ENCODE peak calls at places on chromosomes 13 and 19, in six cellular contexts. P is IMR-90, X is body of pancreas, Z is thyroid gland, Q is Peyer's patch, T is ovary. U is an unnamed sample.

GRCh38 chr19:47036233-47036651 is 12.2 kb downstream of the TMEM160 start:
- DNase-seq in Q (no peak), T (no peak), P (no peak), Z (peak), X (peak), U (no peak)

GRCh38 chr19:4952945-4953344 is 16.0 kb upstream of the KDM4B start:
- DNase-seq in Z (no peak), X (no peak), P (no peak), T (no peak), Q (no peak), U (no peak)

GRCh38 chr13:75666646-75667351 is 30.7 kb downstream of the LMO7 start:
- DNase-seq in X (no peak), Z (peak), P (peak), Q (no peak), T (no peak), U (no peak)

GRCh38 chr19:34904846-34905527 is 21.7 kb upstream of the ZNF30 start:
- DNase-seq in T (no peak), P (no peak), Q (no peak), Z (no peak), X (no peak), U (no peak)

GRCh38 chr13:40031031-40031430 is 375.6 kb downstream of the COG6 start:
- DNase-seq in Q (no peak), Z (no peak), T (no peak), X (no peak), P (peak), U (no peak)

GRCh38 chr19:17209126-17210036 is 5.8 kb upstream of the USE1 start:
- DNase-seq in T (no peak), X (no peak), Z (no peak), P (peak), Q (peak), U (no peak)

GRCh38 chr13:25966086-25966485 is 85.7 kb downstream of the SHISA2 start:
- DNase-seq in Z (no peak), P (no peak), Q (no peak), X (no peak), T (no peak), U (no peak)

GRCh38 chr19:48553676-48554384 is 1.9 kb downstream of the SULT2B1 start:
- DNase-seq in P (peak), Q (no peak), T (no peak), X (peak), Z (peak), U (peak)

GRCh38 chr19:3224346-3225325 is at the start of gene CELF5:
- DNase-seq in P (no peak), Z (peak), Q (peak), T (peak), X (peak), U (no peak)

GRCh38 chr19:28949535-28949934 is 263.4 kb downstream of the UQCRFS1 start:
- DNase-seq in Z (no peak), P (no peak), T (no peak), X (no peak), Q (no peak), U (no peak)

GRCh38 chr13:112457485-112457884 is 81.3 kb downstream of the SPACA7 start:
- DNase-seq in X (no peak), T (no peak), P (no peak), Z (no peak), Q (no peak), U (no peak)

GRCh38 chr13:114222461-114222968 is 12.2 kb upstream of the CDC16 start:
- DNase-seq in P (peak), Z (peak), X (peak), Q (no peak), T (peak), U (no peak)

GRCh38 chr13:95300625-95301134 is 571 bp downstream of the ABCC4 start:
- DNase-seq in X (peak), P (peak), Z (peak), Q (peak), T (peak), U (peak)

GRCh38 chr19:15195381-15195964 is 5.3 kb downstream of the NOTCH3 start:
- DNase-seq in Q (no peak), Z (peak), P (peak), X (peak), T (peak), U (peak)

GRCh38 chr13:27403252-27403678 is 21.2 kb upstream of the GTF3A start:
- DNase-seq in T (no peak), P (peak), Q (no peak), Z (no peak), X (no peak), U (no peak)

GRCh38 chr13:77184455-77184854 is 142.4 kb downstream of the MYCBP2 start:
- DNase-seq in Q (peak), T (no peak), Z (no peak), X (no peak), P (no peak), U (no peak)

GRCh38 chr19:37251308-37252229 is 33.6 kb downstream of the ZNF383 start:
- DNase-seq in P (peak), X (peak), Z (peak), T (peak), Q (peak), U (peak)
- TF ChIP-seq POLR2A in P (no peak), X (peak), Z (peak), T (no peak), Q (no peak), U (peak)

GRCh38 chr19:10782795-10783194 is 53.2 kb downstream of the TMED1 start:
- DNase-seq in X (peak), Q (no peak), Z (no peak), T (no peak), P (no peak), U (no peak)
- H3K27ac ChIP-seq in X (no peak), Q (no peak), Z (no peak), T (no peak), P (no peak), U (no peak)

GRCh38 chr19:1355258-1355973 is 28.3 kb upstream of the NDUFS7 start:
- DNase-seq in P (no peak), T (peak), X (no peak), Q (no peak), Z (peak), U (peak)
- TF ChIP-seq POLR2A in P (no peak), T (no peak), X (no peak), Q (no peak), Z (no peak), U (no peak)

DNA sequence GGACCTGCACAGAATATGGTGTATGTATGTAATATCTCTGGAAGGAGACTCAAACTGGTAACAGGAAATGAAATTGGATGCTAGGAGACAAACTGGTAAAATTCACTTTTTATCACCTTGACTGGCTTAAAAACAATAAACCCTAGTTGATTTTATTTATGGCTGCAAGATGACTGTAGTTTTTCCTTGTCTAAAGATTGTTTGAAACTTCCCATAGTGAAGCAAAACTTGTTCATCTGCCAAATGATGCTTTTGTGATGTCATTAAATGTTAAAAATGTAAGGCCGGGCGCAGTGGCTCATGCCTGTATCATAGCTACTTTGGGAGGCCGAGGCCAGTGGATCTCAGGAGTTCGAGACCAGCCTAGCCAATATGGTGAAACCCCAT is 2.5 kb upstream of the ECH1 start:
- DNase-seq in X (no peak), Z (no peak), T (no peak), P (peak), Q (no peak), U (no peak)
- H3K27ac ChIP-seq in X (no peak), Z (no peak), T (no peak), P (no peak), Q (no peak), U (no peak)

GRCh38 chr19:53553865-53554791 is 16.2 kb downstream of the ZNF331 start:
- DNase-seq in T (peak), Z (peak), X (peak), Q (peak), P (peak), U (peak)
- TF ChIP-seq POLR2A in T (peak), Z (peak), X (peak), Q (peak), P (no peak), U (peak)

DNA sequence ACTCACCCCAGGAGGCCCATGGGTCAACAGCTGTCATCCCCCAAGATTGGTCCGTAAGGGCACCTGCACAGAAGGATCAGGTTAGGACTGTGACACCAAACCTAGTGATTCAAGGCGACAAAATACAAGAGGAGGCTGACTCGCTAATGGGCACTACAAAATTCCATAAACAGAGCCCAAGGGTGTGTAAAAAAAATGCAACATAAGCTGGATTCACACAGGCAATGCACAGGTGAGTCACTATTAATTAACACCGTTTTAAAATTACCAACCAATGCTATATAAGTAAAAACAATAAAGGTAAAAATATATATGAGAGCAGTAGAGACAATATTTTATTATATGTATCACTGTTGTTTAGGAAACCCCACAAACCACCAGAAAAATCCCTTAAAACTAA is 1.9 kb downstream of the ZNF606 start:
- DNase-seq in T (no peak), Z (no peak), X (no peak), P (no peak), Q (no peak), U (no peak)
- H3K27ac ChIP-seq in T (no peak), Z (no peak), X (no peak), P (no peak), Q (no peak), U (no peak)

DNA sequence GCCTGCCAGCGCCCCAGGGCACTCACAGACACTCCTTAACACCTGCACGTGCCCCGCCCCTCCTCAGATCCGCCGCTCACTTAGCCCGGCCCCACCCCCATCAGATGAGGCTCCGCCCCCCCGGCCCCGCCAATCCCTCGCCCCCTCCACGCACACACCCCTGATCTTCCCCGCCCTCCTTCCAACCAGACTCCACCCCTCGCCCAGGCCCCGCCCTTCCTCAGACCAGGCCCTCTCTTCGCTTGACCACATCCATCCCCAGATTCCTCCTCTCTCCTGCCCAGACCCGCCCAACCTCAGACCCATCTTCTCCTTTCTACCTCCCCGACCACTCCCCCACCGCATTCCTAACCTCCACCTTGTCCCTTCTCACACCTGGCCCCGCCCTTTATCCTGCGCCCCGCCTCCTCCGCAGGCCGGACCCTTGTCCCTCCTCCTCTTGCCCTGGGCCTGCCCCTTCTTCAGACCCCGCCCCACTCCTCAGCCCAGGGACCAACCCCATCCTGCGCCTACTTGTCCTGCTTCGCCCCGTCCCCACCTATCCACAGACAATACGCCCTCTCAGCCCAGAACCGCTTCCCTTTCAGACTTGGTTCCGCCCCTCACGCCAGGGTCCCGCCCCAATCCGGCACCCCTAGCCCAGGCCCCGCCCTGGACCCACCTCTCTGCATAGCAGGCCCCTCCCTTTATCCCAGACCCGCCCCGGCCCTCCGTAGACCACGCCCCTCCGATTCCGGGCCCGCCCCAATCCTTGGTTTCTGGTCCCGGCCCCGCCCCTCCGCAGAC is 452 bp upstream of the KLHL26 start:
- DNase-seq in T (peak), Z (peak), P (peak), X (peak), Q (peak), U (peak)
- TF ChIP-seq POLR2A in T (peak), Z (no peak), P (no peak), X (no peak), Q (no peak), U (no peak)

GRCh38 chr13:35699805-35700204 is 223.3 kb upstream of the MAB21L1 start:
- DNase-seq in P (peak), T (no peak), Z (no peak), Q (no peak), X (no peak), U (peak)

GRCh38 chr13:35703061-35703460 is 226.6 kb upstream of the MAB21L1 start:
- DNase-seq in P (peak), X (no peak), Q (no peak), T (no peak), Z (no peak), U (no peak)

GRCh38 chr13:35704331-35704730 is 227.8 kb upstream of the MAB21L1 start:
- DNase-seq in Q (no peak), Z (no peak), T (no peak), P (peak), X (no peak), U (no peak)

GRCh38 chr13:35700661-35701060 is 224.2 kb upstream of the MAB21L1 start:
- DNase-seq in T (no peak), Q (no peak), Z (no peak), X (no peak), P (peak), U (no peak)

GRCh38 chr13:35702316-35702715 is 225.8 kb upstream of the MAB21L1 start:
- DNase-seq in X (no peak), P (no peak), Z (no peak), Q (no peak), T (no peak), U (no peak)
- H3K27ac ChIP-seq in X (no peak), P (peak), Z (no peak), Q (no peak), T (no peak), U (no peak)

DNA sequence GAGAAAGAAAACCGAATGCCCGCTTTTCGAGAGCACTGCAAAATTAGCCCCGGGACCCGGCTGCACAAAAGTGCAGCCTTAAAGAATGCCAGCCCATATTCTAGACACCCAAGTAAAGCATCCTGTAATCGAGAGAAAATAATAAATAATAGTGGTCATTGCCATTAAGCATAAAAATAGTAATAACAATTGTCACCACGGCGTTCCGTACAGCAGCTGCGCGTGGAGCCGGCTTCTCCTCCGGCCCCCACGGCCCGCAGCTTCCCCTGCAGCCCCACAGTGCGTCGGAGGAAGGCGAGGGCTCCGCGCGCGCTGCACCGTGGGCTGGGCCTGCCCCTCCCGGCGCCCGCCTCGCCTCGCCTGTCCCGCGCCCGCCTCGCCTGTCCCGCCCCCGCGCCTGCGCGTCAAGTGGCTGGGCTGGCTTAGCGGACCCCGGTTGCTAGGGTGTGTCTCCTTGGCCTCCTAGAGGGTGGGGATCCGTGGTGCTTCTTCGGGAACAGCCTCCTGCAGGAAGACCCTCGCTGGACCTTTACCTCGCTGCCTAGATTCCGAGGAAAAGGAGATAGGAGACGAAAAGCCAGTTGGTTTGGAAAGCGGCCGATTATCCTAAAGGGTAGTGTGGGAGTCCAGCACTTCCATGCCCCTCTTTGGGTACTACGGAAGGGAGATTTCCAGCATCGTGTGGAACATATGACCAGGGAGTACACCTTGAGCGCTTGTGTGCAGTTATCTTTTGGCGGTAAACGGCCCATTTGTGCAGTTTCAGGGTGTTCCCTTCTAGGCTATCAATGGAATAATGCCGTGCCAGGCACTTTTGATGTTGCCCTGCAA is at the start of gene LRRC63:
- DNase-seq in Q (peak), P (no peak), X (peak), T (peak), Z (peak), U (peak)
- TF ChIP-seq POLR2A in Q (peak), P (no peak), X (peak), T (no peak), Z (no peak), U (no peak)

U was measured in uterus.